ENCODE peak calls at places on chromosome 3, in four cellular contexts. R, I, A and N are unnamed samples.

GRCh38 chr3:10192953-10193691 is 28.4 kb downstream of the IRAK2 start:
- DNase-seq in R (peak; percentile 48), I (peak; percentile 96), A (peak; percentile 92), N (peak; percentile 73)

GRCh38 chr3:178275793-178276192 is 260.4 kb upstream of the KCNMB2 start:
- DNase-seq in R (no peak), I (no peak), A (no peak), N (no peak)

GRCh38 chr3:13116426-13116825 is 43.2 kb upstream of the IQSEC1 start:
- DNase-seq in R (no peak), I (no peak), A (no peak), N (no peak)

GRCh38 chr3:133401374-133402135 is 1.7 kb downstream of the BFSP2 start:
- DNase-seq in R (no peak), I (peak; percentile 77), A (no peak), N (no peak)

GRCh38 chr3:142898346-142899213 is 9.7 kb upstream of the PCOLCE2 start:
- DNase-seq in R (no peak), I (no peak), A (no peak), N (no peak)

GRCh38 chr3:134155456-134155855 is 95.2 kb downstream of the RYK start:
- DNase-seq in R (no peak), I (no peak), A (no peak), N (no peak)

GRCh38 chr3:134362221-134362620 is 12.0 kb downstream of the AMOTL2 start:
- DNase-seq in R (no peak), I (no peak), A (no peak), N (no peak)

GRCh38 chr3:140031170-140031569 is 96.2 kb downstream of the CLSTN2 start:
- DNase-seq in R (no peak), I (no peak), A (no peak), N (no peak)

GRCh38 chr3:132231633-132232032 is 85.6 kb upstream of the ACP3 start:
- DNase-seq in R (no peak), I (peak; percentile 55), A (peak; percentile 9), N (no peak)

GRCh38 chr3:70982700-70983140 is 600.8 kb downstream of the FOXP1 start:
- DNase-seq in R (no peak), I (peak; percentile 86), A (peak; percentile 97), N (no peak)

GRCh38 chr3:61561374-61562041 is at the start of gene PTPRG:
- DNase-seq in R (no peak), I (peak; percentile 94), A (peak; percentile 95), N (peak; percentile 28)

GRCh38 chr3:129602730-129603560 is 3.5 kb downstream of the PLXND1 start:
- DNase-seq in R (peak; percentile 58), I (peak; percentile 95), A (peak; percentile 96), N (no peak)

GRCh38 chr3:141735176-141735575 is 2.9 kb upstream of the RNF7 start:
- DNase-seq in R (no peak), I (no peak), A (no peak), N (no peak)

GRCh38 chr3:119329551-119329950 is 35.4 kb downstream of the ARHGAP31 start:
- DNase-seq in R (no peak), I (peak; percentile 43), A (no peak), N (no peak)

GRCh38 chr3:123753321-123753720 is 130.8 kb downstream of the MYLK start:
- DNase-seq in R (no peak), I (no peak), A (no peak), N (no peak)

GRCh38 chr3:39138804-39139415 is 14.5 kb downstream of the CSRNP1 start:
- DNase-seq in R (no peak), I (peak; percentile 47), A (no peak), N (no peak)

GRCh38 chr3:25235033-25235432 is 193.0 kb upstream of the RARB start:
- DNase-seq in R (no peak), I (no peak), A (no peak), N (no peak)

GRCh38 chr3:186931487-186932280 is 1.4 kb downstream of the ST6GAL1 start:
- DNase-seq in R (peak; percentile 72), I (peak; percentile 63), A (peak; percentile 56), N (no peak)

DNA sequence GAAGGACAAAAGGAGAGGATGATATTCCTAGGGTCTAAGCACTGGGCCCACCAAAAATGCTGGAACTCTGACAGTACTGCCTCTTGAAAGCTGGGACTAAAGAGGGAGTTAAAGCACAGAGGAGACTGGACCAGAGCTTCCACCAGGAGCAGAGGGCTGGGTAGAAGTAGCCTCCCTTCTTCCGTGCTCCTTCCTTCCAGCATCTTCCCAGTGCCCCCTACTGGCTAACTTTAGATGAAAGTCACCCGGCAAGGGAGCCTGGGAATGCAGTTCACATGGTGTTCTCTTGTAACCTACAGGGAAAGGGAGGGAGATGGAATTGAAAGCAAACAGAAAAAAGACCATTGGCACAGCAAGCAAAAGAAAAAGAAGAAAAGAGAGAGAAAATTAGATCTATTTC is 106.1 kb upstream of the COL8A1 start:
- DNase-seq in R (peak; percentile 37), I (peak; percentile 77), A (peak; percentile 88), N (no peak)
- TF ChIP-seq CTCF in R (peak; percentile 50), I (peak; percentile 69), A (peak; percentile 81), N (peak; percentile 82)

GRCh38 chr3:45904931-45905330 is 18.6 kb downstream of the CCR9 start:
- DNase-seq in R (no peak), I (no peak), A (no peak), N (no peak)

GRCh38 chr3:45906681-45907220 is 20.4 kb downstream of the CCR9 start:
- DNase-seq in R (peak; percentile 60), I (peak; percentile 84), A (peak; percentile 24), N (no peak)

GRCh38 chr3:45907769-45908705 is 21.7 kb downstream of the CCR9 start:
- DNase-seq in R (no peak), I (peak; percentile 83), A (no peak), N (no peak)

GRCh38 chr3:45908761-45909160 is 22.4 kb downstream of the CCR9 start:
- DNase-seq in R (no peak), I (no peak), A (no peak), N (no peak)

DNA sequence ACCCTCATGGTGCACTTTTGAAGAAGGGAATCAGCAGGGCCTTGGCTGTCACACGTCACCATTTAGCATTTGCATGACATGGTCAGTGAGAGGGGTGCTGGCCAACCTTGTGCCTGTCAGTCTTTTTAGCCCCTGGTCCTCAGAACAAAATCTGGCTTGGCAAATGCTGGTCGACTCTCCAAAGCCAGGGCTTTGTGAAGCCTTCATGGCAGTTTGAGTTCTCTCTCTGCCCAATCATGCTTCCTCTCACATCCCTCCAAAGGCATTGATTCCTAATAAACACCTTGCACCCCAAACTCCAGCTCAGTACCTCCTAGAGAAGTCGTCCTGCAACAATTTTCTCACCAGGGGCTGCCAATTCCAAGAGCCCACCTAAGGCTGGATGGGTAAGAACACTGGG is 19.4 kb downstream of the CCR9 start:
- DNase-seq in R (no peak), I (no peak), A (no peak), N (no peak)
- H3K9me1 ChIP-seq in R (peaks cover 2% of the 10 kb centered on the region), I (peaks cover 12% of the 10 kb centered on the region), A (no peaks in the 10 kb centered on the region), N (no peaks in the 10 kb centered on the region)

GRCh38 chr3:161420746-161421145 is 49.4 kb upstream of the SPTSSB start:
- DNase-seq in R (no peak), I (peak; percentile 34), A (peak; percentile 41), N (no peak)
- TF ChIP-seq CTCF in R (no peak), I (no peak), A (no peak), N (no peak)

GRCh38 chr3:74617786-74618185 is 3.3 kb upstream of the CNTN3 start:
- DNase-seq in R (no peak), I (no peak), A (no peak), N (no peak)
- H3K9me1 ChIP-seq in R (no peaks in the 10 kb centered on the region), I (no peaks in the 10 kb centered on the region), A (no peaks in the 10 kb centered on the region), N (no peaks in the 10 kb centered on the region)

GRCh38 chr3:127823590-127823857 is 1.2 kb upstream of the MGLL start:
- DNase-seq in R (no peak), I (no peak), A (peak; percentile 16), N (no peak)

GRCh38 chr3:127827808-127828207 is 5.5 kb upstream of the MGLL start:
- DNase-seq in R (no peak), I (no peak), A (no peak), N (no peak)

GRCh38 chr3:127824151-127824825 is 2.0 kb upstream of the MGLL start:
- DNase-seq in R (no peak), I (no peak), A (no peak), N (no peak)

GRCh38 chr3:127822836-127823589 is 698 bp upstream of the MGLL start:
- DNase-seq in R (no peak), I (peak; percentile 33), A (no peak), N (no peak)

GRCh38 chr3:127825764-127826163 is 3.4 kb upstream of the MGLL start:
- DNase-seq in R (no peak), I (no peak), A (no peak), N (no peak)
- TF ChIP-seq CTCF in R (no peak), I (peak; percentile 40), A (no peak), N (no peak)

DNA sequence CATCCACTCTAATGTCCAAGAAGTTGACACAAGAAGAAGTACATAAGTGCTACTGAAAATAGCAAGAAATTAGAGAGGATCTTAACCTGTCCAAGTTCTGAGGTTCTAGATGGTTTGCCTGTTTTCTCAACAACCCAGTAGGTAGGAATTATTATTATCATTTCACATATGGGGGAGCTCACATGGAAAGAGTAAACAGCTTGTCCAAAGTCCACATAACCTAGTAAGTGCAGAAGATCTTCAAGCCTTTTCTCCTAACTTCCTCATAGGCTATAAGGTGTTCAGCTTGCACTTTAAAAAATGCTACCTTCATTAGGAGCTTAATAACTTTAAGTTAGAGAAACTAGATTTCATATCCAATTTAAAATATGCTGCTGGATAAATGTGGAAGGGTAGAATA is 3.0 kb downstream of the SLC2A2 start:
- DNase-seq in R (no peak), I (no peak), A (no peak), N (no peak)
- H3K9me1 ChIP-seq in R (no peaks in the 10 kb centered on the region), I (peaks cover 3% of the 10 kb centered on the region), A (no peaks in the 10 kb centered on the region), N (no peaks in the 10 kb centered on the region)